ENCODE peak calls at places on chromosomes 3 and 15, in six cellular contexts. One of them, this sample, is unnamed.

GRCh38 chr15:88842156-88842555 is 38.9 kb downstream of the ACAN start:
- DNase-seq in right lobe of liver: no peak
- DNase-seq in H9: no peak
- DNase-seq in breast epithelium: no peak
- DNase-seq in K562: no peak
- DNase-seq in endodermal cell: no peak
- DNase-seq in this sample: no peak

GRCh38 chr3:38327335-38328009 is 19.1 kb upstream of the XYLB start:
- DNase-seq in breast epithelium: no peak
- DNase-seq in right lobe of liver: no peak
- DNase-seq in K562: peak; percentile 55
- DNase-seq in endodermal cell: no peak
- DNase-seq in H9: no peak
- DNase-seq in this sample: no peak

GRCh38 chr15:68612979-68613740 is 34.4 kb downstream of the CORO2B start:
- DNase-seq in K562: peak; percentile 46
- DNase-seq in right lobe of liver: no peak
- DNase-seq in H9: no peak
- DNase-seq in endodermal cell: no peak
- DNase-seq in breast epithelium: no peak
- DNase-seq in this sample: no peak

GRCh38 chr15:26176831-26177230 is 313.7 kb upstream of the ATP10A start:
- DNase-seq in right lobe of liver: no peak
- DNase-seq in endodermal cell: no peak
- DNase-seq in H9: no peak
- DNase-seq in K562: no peak
- DNase-seq in breast epithelium: no peak
- DNase-seq in this sample: no peak

GRCh38 chr15:64851503-64851840 is 9.8 kb downstream of the PLEKHO2 start:
- DNase-seq in breast epithelium: no peak
- DNase-seq in endodermal cell: peak; percentile 67
- DNase-seq in K562: no peak
- DNase-seq in H9: peak; percentile 43
- DNase-seq in right lobe of liver: no peak
- DNase-seq in this sample: no peak

GRCh38 chr15:71651750-71652186 is 158.6 kb upstream of the NR2E3 start:
- DNase-seq in right lobe of liver: peak; percentile 19
- DNase-seq in endodermal cell: peak; percentile 83
- DNase-seq in K562: no peak
- DNase-seq in breast epithelium: no peak
- DNase-seq in H9: peak; percentile 69
- DNase-seq in this sample: peak; percentile 72

GRCh38 chr15:80328496-80328895 is 75.7 kb upstream of the ARNT2 start:
- DNase-seq in right lobe of liver: no peak
- DNase-seq in H9: no peak
- DNase-seq in K562: no peak
- DNase-seq in endodermal cell: no peak
- DNase-seq in breast epithelium: no peak
- DNase-seq in this sample: no peak

GRCh38 chr3:181687190-181687589 is 24.5 kb upstream of the SOX2 start:
- DNase-seq in right lobe of liver: no peak
- DNase-seq in H9: no peak
- DNase-seq in endodermal cell: no peak
- DNase-seq in K562: no peak
- DNase-seq in breast epithelium: no peak
- DNase-seq in this sample: no peak

GRCh38 chr15:78950343-78950742 is 5.5 kb upstream of the CTSH start:
- DNase-seq in endodermal cell: no peak
- DNase-seq in breast epithelium: no peak
- DNase-seq in H9: no peak
- DNase-seq in K562: no peak
- DNase-seq in right lobe of liver: no peak
- DNase-seq in this sample: no peak

GRCh38 chr3:170766823-170767575 is 103.0 kb downstream of the RPL22L1 start:
- DNase-seq in H9: no peak
- DNase-seq in K562: no peak
- DNase-seq in breast epithelium: no peak
- DNase-seq in right lobe of liver: peak; percentile 21
- DNase-seq in endodermal cell: no peak
- DNase-seq in this sample: no peak

GRCh38 chr3:65595222-65595996 is 443.3 kb downstream of the MAGI1 start:
- DNase-seq in endodermal cell: no peak
- DNase-seq in breast epithelium: no peak
- DNase-seq in right lobe of liver: no peak
- DNase-seq in H9: no peak
- DNase-seq in K562: no peak
- DNase-seq in this sample: no peak

GRCh38 chr3:51141573-51141972 is 243.5 kb upstream of the MANF start:
- DNase-seq in K562: no peak
- DNase-seq in endodermal cell: no peak
- DNase-seq in breast epithelium: no peak
- DNase-seq in H9: no peak
- DNase-seq in right lobe of liver: no peak
- DNase-seq in this sample: no peak

GRCh38 chr3:63670544-63670943 is 18.1 kb downstream of the SNTN start:
- DNase-seq in endodermal cell: no peak
- DNase-seq in K562: no peak
- DNase-seq in H9: no peak
- DNase-seq in breast epithelium: no peak
- DNase-seq in right lobe of liver: no peak
- DNase-seq in this sample: no peak

GRCh38 chr3:61985020-61985419 is 388.3 kb downstream of the FEZF2 start:
- DNase-seq in endodermal cell: no peak
- DNase-seq in H9: no peak
- DNase-seq in breast epithelium: no peak
- DNase-seq in K562: no peak
- DNase-seq in right lobe of liver: no peak
- DNase-seq in this sample: no peak

GRCh38 chr15:90873998-90874605 is 5.7 kb downstream of the FURIN start:
- DNase-seq in K562: peak; percentile 60
- DNase-seq in H9: peak; percentile 62
- DNase-seq in right lobe of liver: peak; percentile 89
- DNase-seq in endodermal cell: peak; percentile 81
- DNase-seq in breast epithelium: no peak
- DNase-seq in this sample: no peak

GRCh38 chr15:95875141-95875643 is 455.3 kb upstream of the NR2F2 start:
- DNase-seq in right lobe of liver: no peak
- DNase-seq in breast epithelium: no peak
- DNase-seq in K562: no peak
- DNase-seq in endodermal cell: no peak
- DNase-seq in H9: no peak
- DNase-seq in this sample: no peak

GRCh38 chr15:35000511-35000910 is 12.4 kb upstream of the ZNF770 start:
- DNase-seq in H9: no peak
- DNase-seq in K562: no peak
- DNase-seq in breast epithelium: no peak
- DNase-seq in endodermal cell: peak; percentile 60
- DNase-seq in right lobe of liver: peak; percentile 25
- DNase-seq in this sample: no peak

GRCh38 chr15:63372018-63372705 is 9.5 kb downstream of the CA12 start:
- DNase-seq in K562: peak; percentile 63
- DNase-seq in breast epithelium: no peak
- DNase-seq in endodermal cell: no peak
- DNase-seq in right lobe of liver: no peak
- DNase-seq in H9: no peak
- DNase-seq in this sample: no peak

GRCh38 chr3:37375184-37376120 is 201.1 kb upstream of the LRRFIP2 start:
- DNase-seq in breast epithelium: no peak
- DNase-seq in endodermal cell: peak; percentile 77
- DNase-seq in K562: no peak
- DNase-seq in right lobe of liver: no peak
- DNase-seq in H9: peak; percentile 77
- DNase-seq in this sample: no peak

GRCh38 chr3:189975376-189975990 is 145.2 kb downstream of the P3H2 start:
- DNase-seq in endodermal cell: no peak
- DNase-seq in H9: no peak
- DNase-seq in K562: no peak
- DNase-seq in breast epithelium: no peak
- DNase-seq in right lobe of liver: no peak
- DNase-seq in this sample: no peak

GRCh38 chr3:140365872-140366697 is 311.8 kb upstream of the TRIM42 start:
- DNase-seq in K562: no peak
- DNase-seq in right lobe of liver: no peak
- DNase-seq in endodermal cell: no peak
- DNase-seq in breast epithelium: no peak
- DNase-seq in H9: no peak
- DNase-seq in this sample: no peak

GRCh38 chr3:182027366-182027765 is 315.6 kb downstream of the SOX2 start:
- DNase-seq in H9: no peak
- DNase-seq in endodermal cell: no peak
- DNase-seq in right lobe of liver: no peak
- DNase-seq in K562: no peak
- DNase-seq in breast epithelium: no peak
- DNase-seq in this sample: no peak

GRCh38 chr15:92079647-92080255 is 226.2 kb downstream of the SLCO3A1 start:
- DNase-seq in right lobe of liver: no peak
- DNase-seq in H9: no peak
- DNase-seq in endodermal cell: no peak
- DNase-seq in K562: no peak
- DNase-seq in breast epithelium: no peak
- DNase-seq in this sample: no peak

GRCh38 chr3:155949464-155950217 is 79.2 kb downstream of the GMPS start:
- DNase-seq in K562: no peak
- DNase-seq in endodermal cell: no peak
- DNase-seq in breast epithelium: no peak
- DNase-seq in H9: no peak
- DNase-seq in right lobe of liver: no peak
- DNase-seq in this sample: no peak

GRCh38 chr3:63872135-63872924 is 8.7 kb downstream of the ATXN7 start:
- DNase-seq in H9: no peak
- DNase-seq in right lobe of liver: no peak
- DNase-seq in endodermal cell: no peak
- DNase-seq in breast epithelium: no peak
- DNase-seq in K562: no peak
- DNase-seq in this sample: peak; percentile 44

GRCh38 chr15:91924842-91925495 is 71.5 kb downstream of the SLCO3A1 start:
- DNase-seq in right lobe of liver: no peak
- DNase-seq in breast epithelium: no peak
- DNase-seq in K562: no peak
- DNase-seq in H9: no peak
- DNase-seq in endodermal cell: no peak
- DNase-seq in this sample: no peak

GRCh38 chr3:97857401-97857800 is 35.6 kb downstream of the CRYBG3 start:
- DNase-seq in endodermal cell: no peak
- DNase-seq in breast epithelium: no peak
- DNase-seq in right lobe of liver: no peak
- DNase-seq in K562: no peak
- DNase-seq in H9: no peak
- DNase-seq in this sample: no peak

GRCh38 chr3:126621171-126621570 is 33.8 kb downstream of the TXNRD3 start:
- DNase-seq in breast epithelium: no peak
- DNase-seq in right lobe of liver: no peak
- DNase-seq in H9: no peak
- DNase-seq in K562: no peak
- DNase-seq in endodermal cell: no peak
- DNase-seq in this sample: no peak

GRCh38 chr3:111352585-111352984 is 189.4 kb upstream of the CD96 start:
- DNase-seq in K562: no peak
- DNase-seq in breast epithelium: no peak
- DNase-seq in H9: no peak
- DNase-seq in right lobe of liver: no peak
- DNase-seq in endodermal cell: no peak
- DNase-seq in this sample: no peak

DNA sequence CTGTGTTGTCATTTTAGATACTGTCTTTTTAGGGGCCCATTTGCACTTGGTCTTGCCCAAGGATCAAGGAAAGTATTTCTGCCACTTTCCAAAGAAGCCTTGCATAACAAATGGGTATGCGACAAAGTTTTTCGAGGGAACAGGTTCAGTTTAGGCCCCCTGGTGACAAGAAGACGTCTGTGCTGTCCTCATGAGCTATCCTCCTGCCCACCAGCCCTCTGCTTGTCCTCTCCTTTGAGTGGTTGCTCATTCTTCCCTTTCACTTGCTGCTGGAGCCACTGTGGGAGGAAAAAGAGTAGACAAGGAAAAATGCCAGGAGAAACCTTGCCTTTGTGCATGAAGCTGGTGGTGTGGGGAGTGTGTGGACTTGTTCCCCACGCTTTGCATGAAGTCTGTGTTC is 171.9 kb downstream of the CACNA2D3 start:
- DNase-seq in endodermal cell: peak; percentile 70
- DNase-seq in H9: peak; percentile 46
- DNase-seq in K562: no peak
- DNase-seq in breast epithelium: no peak
- DNase-seq in right lobe of liver: no peak
- DNase-seq in this sample: no peak
- TF ChIP-seq CTCF in endodermal cell: peak; percentile 72
- TF ChIP-seq CTCF in H9: peak; percentile 44
- TF ChIP-seq CTCF in K562: peak; percentile 9
- TF ChIP-seq CTCF in breast epithelium: no peak
- TF ChIP-seq CTCF in right lobe of liver: no peak
- TF ChIP-seq CTCF in this sample: peak; percentile 29

DNA sequence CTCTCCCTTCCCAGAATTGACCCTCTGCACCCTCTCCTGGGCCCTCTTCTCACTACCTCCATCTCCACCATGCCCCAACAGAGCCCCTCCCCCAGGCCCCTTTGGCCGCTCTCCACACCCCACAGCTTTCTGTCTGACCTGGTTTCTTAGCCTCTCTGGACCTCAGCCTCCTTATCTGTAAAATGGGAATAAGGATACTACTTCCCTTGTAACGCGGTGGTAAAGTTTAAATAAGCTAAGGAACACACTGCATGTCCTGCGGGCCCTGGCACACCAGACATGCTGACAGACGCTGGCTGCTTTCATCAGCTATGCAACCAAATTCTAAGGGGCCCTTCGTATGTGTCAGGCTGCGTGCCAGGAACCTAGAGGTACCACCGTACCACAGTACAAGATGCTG is 841 bp upstream of the SLC51A start:
- DNase-seq in endodermal cell: no peak
- DNase-seq in H9: no peak
- DNase-seq in breast epithelium: no peak
- DNase-seq in K562: no peak
- DNase-seq in right lobe of liver: no peak
- DNase-seq in this sample: no peak
- H3K27ac ChIP-seq in endodermal cell: no peak overlapping the region
- H3K27ac ChIP-seq in H9: no peak overlapping the region
- H3K27ac ChIP-seq in breast epithelium: no peak overlapping the region
- H3K27ac ChIP-seq in K562: no peak overlapping the region
- H3K27ac ChIP-seq in right lobe of liver: peak overlapping the region; percentile 43
- H3K27ac ChIP-seq in this sample: no peak overlapping the region

GRCh38 chr15:73781038-73781925 is 28.1 kb upstream of the INSYN1 start:
- DNase-seq in right lobe of liver: no peak
- DNase-seq in breast epithelium: no peak
- DNase-seq in H9: peak; percentile 56
- DNase-seq in K562: peak; percentile 73
- DNase-seq in endodermal cell: peak; percentile 79
- DNase-seq in this sample: peak; percentile 45
- TF ChIP-seq CTCF in right lobe of liver: peak; percentile 23
- TF ChIP-seq CTCF in breast epithelium: no peak
- TF ChIP-seq CTCF in H9: peak; percentile 68
- TF ChIP-seq CTCF in K562: peak; percentile 45
- TF ChIP-seq CTCF in endodermal cell: peak; percentile 72
- TF ChIP-seq CTCF in this sample: peak; percentile 69

DNA sequence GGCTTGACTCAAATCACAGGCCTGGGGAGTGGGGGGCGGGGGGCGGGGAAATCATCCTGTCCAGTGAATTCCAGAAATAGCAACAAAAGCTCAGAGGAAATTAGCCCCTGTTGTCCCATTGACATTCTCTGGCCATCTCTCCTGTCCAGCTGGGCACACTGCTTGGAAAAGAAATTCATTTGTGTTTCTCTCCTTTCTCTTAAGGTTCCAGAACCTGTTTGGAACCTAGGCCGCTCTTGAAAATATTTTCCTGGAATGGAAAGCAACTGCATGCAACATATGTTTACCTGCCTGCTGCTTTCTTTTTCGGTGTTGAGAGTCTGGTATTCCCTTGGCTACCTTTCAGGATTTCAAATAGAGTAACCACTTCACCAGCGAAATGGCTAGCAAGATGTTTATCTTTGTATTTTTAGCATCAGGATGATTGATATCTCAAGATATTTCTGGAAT is 169.0 kb downstream of the GHSR start:
- DNase-seq in breast epithelium: no peak
- DNase-seq in endodermal cell: no peak
- DNase-seq in right lobe of liver: no peak
- DNase-seq in H9: no peak
- DNase-seq in K562: no peak
- DNase-seq in this sample: no peak
- H3K27ac ChIP-seq in breast epithelium: peak overlapping the region; percentile 57
- H3K27ac ChIP-seq in endodermal cell: no peak overlapping the region
- H3K27ac ChIP-seq in right lobe of liver: peak overlapping the region; percentile 25
- H3K27ac ChIP-seq in H9: no peak overlapping the region
- H3K27ac ChIP-seq in K562: no peak overlapping the region
- H3K27ac ChIP-seq in this sample: no peak overlapping the region